ENCODE peak calls at places on chromosome 4, in four cellular contexts. W is heart left ventricle, A is amniotic stem cell, L is lung. G is an unnamed sample.

GRCh38 chr4:74499986-74500781 is 55.2 kb downstream of the AREG start:
- DNase-seq in L (no peak), A (no peak), W (no peak), G (no peak)

GRCh38 chr4:23422878-23423277 is 467.0 kb downstream of the PPARGC1A start:
- DNase-seq in A (no peak), L (no peak), W (no peak), G (no peak)

GRCh38 chr4:155336242-155336641 is 40.5 kb downstream of the MAP9 start:
- DNase-seq in L (no peak), W (no peak), A (no peak), G (no peak)

GRCh38 chr4:135418353-135418752 is 1216.8 kb upstream of the PABPC4L start:
- DNase-seq in W (no peak), L (no peak), A (peak; percentile 6), G (no peak)

GRCh38 chr4:108425988-108426387 is 194.4 kb upstream of the RPL34 start:
- DNase-seq in A (peak; percentile 43), L (no peak), W (no peak), G (no peak)

GRCh38 chr4:110055014-110055768 is 142.5 kb downstream of the EGF start:
- DNase-seq in A (no peak), W (no peak), L (no peak), G (no peak)

GRCh38 chr4:55675196-55675793 is 39.2 kb upstream of the NMU start:
- DNase-seq in L (no peak), W (no peak), A (no peak), G (no peak)

GRCh38 chr4:10013722-10014121 is 7.6 kb downstream of the SLC2A9 start:
- DNase-seq in W (no peak), A (no peak), L (peak; percentile 60), G (no peak)

GRCh38 chr4:165872443-165873297 is at the start of gene TLL1:
- DNase-seq in A (no peak), W (no peak), L (no peak), G (peak; percentile 70)

GRCh38 chr4:41257901-41258300 is 1.2 kb downstream of the UCHL1 start:
- DNase-seq in W (no peak), A (no peak), L (no peak), G (peak; percentile 11)

GRCh38 chr4:147370473-147370872 is 110.4 kb upstream of the EDNRA start:
- DNase-seq in L (no peak), W (peak; percentile 40), A (no peak), G (no peak)

GRCh38 chr4:40607224-40607623 is 22.4 kb downstream of the RBM47 start:
- DNase-seq in L (no peak), W (no peak), A (no peak), G (no peak)

GRCh38 chr4:78566834-78567501 is 15.4 kb downstream of the ANXA3 start:
- DNase-seq in L (no peak), A (no peak), W (no peak), G (no peak)

GRCh38 chr4:184053476-184053875 is 148.4 kb downstream of the STOX2 start:
- DNase-seq in W (no peak), L (no peak), A (no peak), G (no peak)

G was measured in cerebellum.